ENCODE peak calls at places on chromosomes 16 and 17, in eight cellular contexts. K is SJSA1, I is left lung, W is psoas muscle, D is uterus, B is osteoblast, L is ovary, R is upper lobe of right lung. C is an unnamed sample.

GRCh38 chr17:58317421-58318064 is 11.1 kb downstream of the TSPOAP1 start:
- DNase-seq in R (peak; percentile 60), B (peak; percentile 98), D (peak; percentile 22), K (peak; percentile 44), L (no peak), W (no peak), I (no peak), C (no peak)

GRCh38 chr16:47463771-47464624 is 2.9 kb downstream of the PHKB start:
- DNase-seq in I (no peak), L (no peak), D (no peak), W (no peak), B (no peak), K (no peak), R (no peak), C (no peak)

GRCh38 chr17:21843951-21844590 is 151.7 kb downstream of the KCNJ18 start:
- DNase-seq in D (no peak), R (no peak), L (no peak), I (no peak), K (no peak), W (no peak), B (no peak), C (no peak)

GRCh38 chr17:81537343-81537855 is 9.2 kb downstream of the FSCN2 start:
- DNase-seq in L (no peak), K (peak; percentile 34), I (no peak), R (no peak), B (no peak), D (no peak), W (peak; percentile 83), C (no peak)

GRCh38 chr17:82536220-82537201 is 17.0 kb downstream of the FOXK2 start:
- DNase-seq in D (peak; percentile 72), W (no peak), B (peak; percentile 81), R (no peak), I (peak; percentile 52), K (peak; percentile 92), L (peak; percentile 80), C (peak; percentile 76)

GRCh38 chr17:37614391-37614790 is 5.2 kb upstream of the SYNRG start:
- DNase-seq in I (no peak), R (no peak), K (peak; percentile 4), W (no peak), L (no peak), B (peak; percentile 91), D (no peak), C (no peak)

GRCh38 chr17:76154292-76154691 is 13.2 kb upstream of the FOXJ1 start:
- DNase-seq in R (no peak), W (no peak), L (no peak), I (no peak), D (no peak), K (no peak), B (no peak), C (no peak)

GRCh38 chr16:10921536-10922327 is 20.5 kb downstream of the DEXI start:
- DNase-seq in R (no peak), W (no peak), D (no peak), L (no peak), B (no peak), K (no peak), I (no peak), C (no peak)

GRCh38 chr17:45225051-45225700 is 3.5 kb downstream of the FMNL1 start:
- DNase-seq in I (no peak), D (no peak), K (no peak), L (no peak), B (peak; percentile 92), W (peak; percentile 48), R (no peak), C (no peak)

GRCh38 chr16:81715358-81716196 is 63.5 kb upstream of the PLCG2 start:
- DNase-seq in R (no peak), W (no peak), L (no peak), B (no peak), I (no peak), D (no peak), K (no peak), C (no peak)

GRCh38 chr16:81716478-81717210 is 62.4 kb upstream of the PLCG2 start:
- DNase-seq in R (no peak), I (no peak), W (no peak), B (no peak), D (no peak), L (no peak), K (no peak), C (no peak)

GRCh38 chr16:81718637-81719036 is 60.5 kb upstream of the PLCG2 start:
- DNase-seq in K (no peak), D (no peak), R (no peak), I (no peak), L (no peak), B (no peak), W (no peak), C (no peak)

GRCh38 chr16:81719993-81720392 is 59.1 kb upstream of the PLCG2 start:
- DNase-seq in K (no peak), W (no peak), L (no peak), I (no peak), D (no peak), R (no peak), B (no peak), C (no peak)

GRCh38 chr16:81717662-81718189 is 61.4 kb upstream of the PLCG2 start:
- DNase-seq in I (no peak), W (no peak), R (no peak), B (no peak), D (no peak), L (no peak), K (no peak), C (no peak)
- H3K4me3 ChIP-seq in I (no peak overlapping the region), W (no peak overlapping the region), R (no peak overlapping the region), B (no peak overlapping the region), D (no peak overlapping the region), L (no peak overlapping the region), K (no peak overlapping the region), C (no peak overlapping the region)

GRCh38 chr16:87558682-87559081 is 43.6 kb upstream of the JPH3 start:
- DNase-seq in W (no peak), I (no peak), D (no peak), R (no peak), L (no peak), B (no peak), K (no peak), C (no peak)
- H3K36me3 ChIP-seq in W (no peaks in the 10 kb centered on the region), I (no peaks in the 10 kb centered on the region), D (no peaks in the 10 kb centered on the region), R (no peaks in the 10 kb centered on the region), L (no peaks in the 10 kb centered on the region), B (no peaks in the 10 kb centered on the region), K (no peaks in the 10 kb centered on the region), C (no peaks in the 10 kb centered on the region)

GRCh38 chr17:28949185-28950016 is 1.9 kb downstream of the PHF12 start:
- DNase-seq in K (peak; percentile 73), B (no peak), R (peak; percentile 87), D (peak; percentile 60), W (peak; percentile 80), I (peak; percentile 76), L (peak; percentile 49), C (no peak)
- H3K4me1 ChIP-seq in K (peaks cover 50% of the 10 kb centered on the region), B (peaks cover 45% of the 10 kb centered on the region), R (peaks cover 46% of the 10 kb centered on the region), D (peaks cover 3% of the 10 kb centered on the region), W (peaks cover 49% of the 10 kb centered on the region), I (peaks cover 36% of the 10 kb centered on the region), L (peaks cover 12% of the 10 kb centered on the region), C (peaks cover 9% of the 10 kb centered on the region)

GRCh38 chr16:28259781-28260150 is 32.6 kb upstream of the SBK1 start:
- DNase-seq in L (no peak), W (no peak), B (no peak), I (no peak), D (no peak), R (no peak), K (no peak), C (no peak)
- H3K4me3 ChIP-seq in L (no peak overlapping the region), W (peak overlapping the region; percentile 73), B (no peak overlapping the region), I (no peak overlapping the region), D (no peak overlapping the region), R (no peak overlapping the region), K (no peak overlapping the region), C (no peak overlapping the region)

DNA sequence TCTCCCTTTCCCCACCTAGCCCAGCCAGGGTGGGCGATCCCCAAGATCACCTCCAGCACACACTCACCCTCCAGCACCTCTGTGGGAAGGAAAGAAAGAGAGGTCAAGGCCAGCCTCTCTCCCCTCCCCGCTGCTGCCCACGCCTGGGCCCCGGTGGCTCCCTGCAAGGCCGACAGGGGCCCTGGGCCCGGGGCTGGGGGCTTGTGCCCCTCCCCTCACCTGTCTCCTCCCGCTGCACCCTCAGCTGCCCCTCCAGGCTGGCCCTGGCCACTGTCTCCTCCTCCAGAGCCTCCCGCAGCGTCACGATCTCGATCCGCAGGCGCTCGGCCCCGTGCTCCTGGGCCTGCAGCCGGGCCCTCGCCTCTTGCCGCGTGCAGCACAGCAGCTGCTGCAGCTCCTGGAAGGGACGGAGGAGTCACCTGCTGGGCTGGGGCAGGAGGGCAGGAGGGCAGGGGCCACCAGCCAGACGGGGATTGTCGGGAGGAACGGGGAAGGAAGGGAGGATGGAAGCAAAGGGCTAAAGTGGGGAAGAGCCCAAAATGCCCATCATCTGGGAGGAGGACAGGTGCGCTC is 19.2 kb downstream of the RABEP2 start:
- DNase-seq in D (no peak), B (no peak), K (no peak), R (no peak), W (no peak), L (no peak), I (no peak), C (no peak)
- H3K36me3 ChIP-seq in D (no peaks in the 10 kb centered on the region), B (peaks cover 7% of the 10 kb centered on the region), K (peaks cover 16% of the 10 kb centered on the region), R (peaks cover 44% of the 10 kb centered on the region), W (no peaks in the 10 kb centered on the region), L (no peaks in the 10 kb centered on the region), I (no peaks in the 10 kb centered on the region), C (peaks cover 36% of the 10 kb centered on the region)

DNA sequence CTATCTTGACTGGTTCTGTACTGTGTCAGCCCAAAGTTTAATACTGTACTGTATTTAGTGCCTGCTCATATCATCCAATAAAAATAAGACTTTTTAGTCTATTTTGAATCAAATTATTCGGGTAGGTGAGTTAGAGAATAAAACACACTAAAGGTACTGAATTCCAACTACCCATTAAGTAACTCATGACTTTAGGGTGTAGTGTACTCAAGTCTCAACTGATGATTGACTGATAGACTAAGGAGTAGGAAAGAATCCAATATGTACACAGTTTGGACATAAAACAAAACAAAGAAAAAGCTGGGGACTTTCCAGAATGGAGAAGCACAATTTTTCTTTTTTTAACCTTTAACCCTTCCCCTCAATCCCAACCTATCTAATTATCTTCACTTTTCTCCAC is 4.1 kb downstream of the EZH1 start:
- DNase-seq in K (no peak), R (no peak), I (no peak), D (no peak), B (peak; percentile 21), L (no peak), W (no peak), C (no peak)
- H3K4me1 ChIP-seq in K (peaks cover 8% of the 10 kb centered on the region), R (peaks cover 24% of the 10 kb centered on the region), I (peaks cover 18% of the 10 kb centered on the region), D (peaks cover 4% of the 10 kb centered on the region), B (peaks cover 13% of the 10 kb centered on the region), L (peaks cover 5% of the 10 kb centered on the region), W (peaks cover 24% of the 10 kb centered on the region), C (peaks cover 11% of the 10 kb centered on the region)

GRCh38 chr17:65103896-65104295 is 33.3 kb upstream of the RGS9 start:
- DNase-seq in K (peak; percentile 50), B (no peak), W (no peak), I (no peak), L (no peak), D (no peak), R (no peak), C (no peak)
- H3K4me3 ChIP-seq in K (no peak overlapping the region), B (no peak overlapping the region), W (no peak overlapping the region), I (no peak overlapping the region), L (no peak overlapping the region), D (no peak overlapping the region), R (no peak overlapping the region), C (no peak overlapping the region)

DNA sequence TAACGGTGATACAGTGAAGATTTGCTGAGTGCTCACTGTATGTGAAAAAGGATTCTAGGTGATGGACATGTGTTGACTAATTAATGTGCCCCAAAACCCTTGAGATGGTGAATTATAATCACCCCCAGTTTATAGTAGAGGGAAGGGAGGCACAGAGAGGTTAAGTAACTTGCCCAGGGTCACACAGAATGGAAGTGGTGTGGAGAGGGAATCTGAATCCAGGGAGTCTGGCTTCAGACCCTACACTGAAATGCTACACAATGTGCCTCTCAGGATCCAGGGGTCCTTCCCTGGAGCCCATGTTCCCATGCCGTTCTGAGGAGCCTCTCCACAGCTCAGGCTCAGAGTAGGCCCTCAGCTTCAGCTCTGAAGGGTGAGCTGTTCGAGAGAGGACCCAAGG is 11.6 kb downstream of the TRPV2 start:
- DNase-seq in B (no peak), R (no peak), D (no peak), I (no peak), K (no peak), W (no peak), L (no peak), C (no peak)
- H3K36me3 ChIP-seq in B (peaks cover 61% of the 10 kb centered on the region), R (peaks cover 43% of the 10 kb centered on the region), D (no peaks in the 10 kb centered on the region), I (no peaks in the 10 kb centered on the region), K (no peaks in the 10 kb centered on the region), W (no peaks in the 10 kb centered on the region), L (no peaks in the 10 kb centered on the region), C (peaks cover 3% of the 10 kb centered on the region)